ENCODE peak calls at places on chromosome 12, in nine cellular contexts. V is EH; Q is activated CD4-positive, alpha-beta T cell treated with anti-CD3 and anti-CD28 coated beads for 24 hours; A is colonic mucosa; F is AG10803; Z is left cardiac atrium; X is iris pigment epithelial cell; I is cardiac muscle cell; S is fibroblast of the aortic adventitia. R is an unnamed sample.

GRCh38 chr12:17661250-17661649 is 428.7 kb downstream of the RERGL start:
- DNase-seq in Q (no peak), A (no peak), F (no peak), S (no peak), I (no peak), V (no peak), Z (no peak), X (no peak), R (no peak)

GRCh38 chr12:128789356-128789929 is 34.3 kb downstream of the SLC15A4 start:
- DNase-seq in A (no peak), S (no peak), Q (no peak), F (no peak), Z (no peak), I (no peak), X (no peak), V (no peak), R (no peak)

GRCh38 chr12:54230555-54230954 is 41.8 kb upstream of the SMUG1 start:
- DNase-seq in Q (no peak), F (no peak), Z (no peak), X (no peak), V (no peak), A (no peak), I (no peak), S (no peak), R (no peak)

GRCh38 chr12:8822298-8822697 is at the start of gene A2ML1:
- DNase-seq in I (no peak), S (no peak), A (no peak), X (no peak), F (no peak), Z (no peak), Q (no peak), V (no peak), R (no peak)

GRCh38 chr12:107402041-107403022 is 283.3 kb upstream of the PWP1 start:
- DNase-seq in F (peak; percentile 53), I (peak; percentile 72), Q (peak; percentile 53), Z (peak; percentile 27), V (peak; percentile 64), X (peak; percentile 76), A (peak; percentile 41), S (peak; percentile 72), R (peak; percentile 29)

GRCh38 chr12:108753969-108754368 is 22.7 kb upstream of the CORO1C start:
- DNase-seq in I (no peak), Q (no peak), X (no peak), A (no peak), S (no peak), Z (no peak), V (no peak), F (no peak), R (no peak)

GRCh38 chr12:31508436-31509150 is 82.3 kb downstream of the DENND5B start:
- DNase-seq in I (no peak), Z (no peak), S (no peak), Q (no peak), F (no peak), X (no peak), V (no peak), A (no peak), R (no peak)

GRCh38 chr12:32448581-32448980 is 49.2 kb downstream of the FGD4 start:
- DNase-seq in Z (no peak), A (no peak), Q (no peak), X (peak; percentile 68), I (peak; percentile 45), S (no peak), F (no peak), V (no peak), R (no peak)

GRCh38 chr12:23707270-23707669 is 242.2 kb downstream of the SOX5 start:
- DNase-seq in F (no peak), X (no peak), Q (no peak), Z (no peak), I (no peak), V (no peak), A (no peak), S (peak; percentile 3), R (no peak)

GRCh38 chr12:92464911-92465310 is 237.9 kb upstream of the PLEKHG7 start:
- DNase-seq in Z (no peak), I (no peak), S (no peak), F (no peak), V (no peak), X (no peak), Q (no peak), A (no peak), R (no peak)

GRCh38 chr12:39365364-39366001 is 77.4 kb downstream of the KIF21A start:
- DNase-seq in F (no peak), Z (no peak), X (no peak), S (peak; percentile 39), I (peak; percentile 16), V (no peak), A (no peak), Q (no peak), R (no peak)

GRCh38 chr12:104752883-104753282 is 205.2 kb downstream of the SLC41A2 start:
- DNase-seq in A (no peak), X (no peak), V (no peak), Z (no peak), I (no peak), F (no peak), S (no peak), Q (no peak), R (no peak)

GRCh38 chr12:121893901-121894540 is 5.4 kb downstream of the PSMD9 start:
- DNase-seq in F (peak; percentile 54), I (peak; percentile 72), Z (no peak), A (peak; percentile 42), Q (no peak), S (peak; percentile 77), V (peak; percentile 76), X (peak; percentile 77), R (no peak)

GRCh38 chr12:58364389-58365086 is 423.2 kb downstream of the ATP23 start:
- DNase-seq in Q (no peak), A (no peak), I (peak; percentile 93), S (peak; percentile 99), Z (no peak), F (peak; percentile 99), X (peak; percentile 99), V (peak; percentile 100), R (no peak)

GRCh38 chr12:63353559-63353958 is 202.6 kb upstream of the AVPR1A start:
- DNase-seq in X (peak; percentile 19), I (peak; percentile 12), S (no peak), Q (no peak), A (no peak), V (peak; percentile 1), Z (no peak), F (no peak), R (no peak)

GRCh38 chr12:132487311-132487741 is 2.6 kb upstream of the FBRSL1 start:
- DNase-seq in Z (no peak), I (no peak), A (no peak), V (no peak), Q (no peak), F (no peak), S (no peak), X (no peak), R (no peak)

GRCh38 chr12:34402228-34402898 is 380.1 kb downstream of the ALG10 start:
- DNase-seq in Q (no peak), A (peak; percentile 12), Z (peak; percentile 16), F (no peak), V (no peak), X (no peak), S (no peak), I (no peak), R (no peak)

GRCh38 chr12:82176016-82176415 is 182.2 kb downstream of the CCDC59 start:
- DNase-seq in F (no peak), Q (no peak), A (no peak), X (no peak), S (no peak), V (no peak), Z (no peak), I (no peak), R (no peak)

GRCh38 chr12:12086975-12087692 is 16.4 kb downstream of the BCL2L14 start:
- DNase-seq in F (no peak), S (no peak), V (no peak), A (no peak), I (no peak), Q (no peak), X (no peak), Z (no peak), R (no peak)

R was measured in activated T-helper 1 cell treated with Interleukin-2 at 50 U/mL for 16 hours.